ENCODE peak calls at places on chromosome 9, in five cellular contexts. S, W, G, T and Q are unnamed samples.

GRCh38 chr9:100639851-100640250 is 62.0 kb downstream of the CAVIN4 start:
- DNase-seq in S (no peak), W (no peak), G (no peak), T (no peak), Q (no peak)

GRCh38 chr9:81861644-81862043 is 66.6 kb upstream of the SPATA31D4 start:
- DNase-seq in S (no peak), W (no peak), G (no peak), T (no peak), Q (peak)

GRCh38 chr9:95031711-95032461 is 285.6 kb downstream of the FANCC start:
- DNase-seq in S (no peak), W (no peak), G (no peak), T (no peak), Q (no peak)

GRCh38 chr9:85298434-85298833 is 443.3 kb downstream of the AGTPBP1 start:
- DNase-seq in S (no peak), W (no peak), G (no peak), T (no peak), Q (no peak)

GRCh38 chr9:126456802-126457547 is 130.3 kb downstream of the MVB12B start:
- DNase-seq in S (no peak), W (no peak), G (no peak), T (no peak), Q (no peak)

GRCh38 chr9:113005777-113006176 is 6.2 kb downstream of the ZNF883 start:
- DNase-seq in S (no peak), W (no peak), G (no peak), T (no peak), Q (no peak)

GRCh38 chr9:35700031-35700430 is 10.3 kb upstream of the TPM2 start:
- DNase-seq in S (no peak), W (no peak), G (no peak), T (no peak), Q (no peak)

GRCh38 chr9:74775401-74775800 is 112.3 kb downstream of the TRPM6 start:
- DNase-seq in S (no peak), W (no peak), G (no peak), T (no peak), Q (no peak)

GRCh38 chr9:106893088-106893487 is 30.1 kb downstream of the ZNF462 start:
- DNase-seq in S (no peak), W (no peak), G (no peak), T (peak), Q (peak)

DNA sequence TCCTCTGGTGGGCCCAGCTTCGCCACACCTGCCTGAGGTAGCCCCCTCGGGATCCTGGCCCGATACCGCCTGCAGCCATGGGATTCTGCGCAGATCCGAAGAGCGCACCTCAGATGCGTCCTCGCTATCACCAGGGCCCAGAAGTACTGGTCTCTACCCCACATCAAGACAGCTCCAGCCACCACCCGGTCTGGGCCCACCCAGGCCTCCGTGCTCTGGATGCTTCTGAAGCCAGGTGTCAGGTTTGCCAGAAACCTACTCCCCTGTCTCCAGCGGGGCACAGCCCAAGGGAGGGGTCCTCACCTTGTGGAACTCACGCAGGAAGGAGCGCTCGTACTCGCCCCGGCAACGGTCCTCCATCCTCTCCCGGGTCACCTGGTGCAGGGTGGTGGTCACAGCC is 2.4 kb downstream of the ANAPC2 start:
- DNase-seq in S (no peak), W (no peak), G (no peak), T (no peak), Q (no peak)
- H3K4me3 ChIP-seq in S (no peak), W (no peak), G (no peak), T (no peak), Q (no peak)

DNA sequence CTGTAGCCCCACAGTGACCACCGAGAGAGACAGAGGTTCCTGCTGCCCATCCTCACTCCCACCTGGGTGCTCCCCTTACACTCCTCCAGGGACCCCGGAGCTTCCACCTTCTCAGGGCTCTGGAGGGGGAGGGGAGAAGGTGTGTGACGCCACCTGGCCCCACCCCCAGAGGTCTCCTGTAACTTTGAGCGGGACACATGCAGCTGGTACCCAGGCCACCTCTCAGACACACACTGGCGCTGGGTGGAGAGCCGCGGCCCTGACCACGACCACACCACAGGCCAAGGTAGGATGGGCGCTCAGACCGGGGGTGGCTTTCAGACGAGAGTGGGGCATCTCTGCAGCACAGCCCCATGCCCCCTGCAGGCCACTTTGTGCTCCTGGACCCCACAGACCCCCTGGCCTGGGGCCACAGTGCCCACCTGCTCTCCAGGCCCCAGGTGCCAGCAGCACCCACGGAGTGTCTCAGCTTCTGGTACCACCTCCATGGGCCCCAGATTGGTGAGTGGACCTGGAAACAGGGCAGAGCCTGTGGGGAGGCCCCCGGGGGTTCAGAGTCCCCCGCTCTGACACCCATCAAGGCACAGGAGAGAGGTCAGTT is 4.5 kb downstream of the MAMDC4 start:
- DNase-seq in S (no peak), W (no peak), G (no peak), T (no peak), Q (no peak)
- TF ChIP-seq CTCF in S (peak), W (no peak), G (no peak), T (peak), Q (no peak)

DNA sequence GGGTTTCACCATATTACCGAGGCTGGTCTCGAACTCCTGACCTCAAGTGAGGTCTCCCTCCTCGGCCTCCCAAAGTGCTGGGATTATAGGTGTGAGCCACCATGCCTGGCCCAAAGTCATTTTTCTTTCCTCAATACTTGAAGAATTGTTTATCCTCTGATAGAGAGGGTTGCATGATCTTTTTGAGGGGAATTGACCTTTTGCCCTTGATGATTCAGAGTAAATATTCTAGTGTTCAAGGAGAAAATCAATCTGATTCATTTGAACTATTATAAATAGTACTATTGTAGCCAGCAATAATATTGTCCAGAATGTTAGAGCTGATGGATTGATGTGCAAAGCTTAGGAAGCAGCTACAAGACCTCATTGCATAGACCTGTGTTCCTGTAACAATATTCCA is 47.1 kb downstream of the UGCG start:
- DNase-seq in S (no peak), W (no peak), G (no peak), T (no peak), Q (no peak)
- H3K4me3 ChIP-seq in S (no peak), W (no peak), G (no peak), T (no peak), Q (no peak)

GRCh38 chr9:6049798-6050197 is 34.4 kb upstream of the RANBP6 start:
- DNase-seq in S (no peak), W (no peak), G (no peak), T (peak), Q (peak)
- TF ChIP-seq CTCF in S (peak), W (no peak), G (peak), T (peak), Q (peak)

DNA sequence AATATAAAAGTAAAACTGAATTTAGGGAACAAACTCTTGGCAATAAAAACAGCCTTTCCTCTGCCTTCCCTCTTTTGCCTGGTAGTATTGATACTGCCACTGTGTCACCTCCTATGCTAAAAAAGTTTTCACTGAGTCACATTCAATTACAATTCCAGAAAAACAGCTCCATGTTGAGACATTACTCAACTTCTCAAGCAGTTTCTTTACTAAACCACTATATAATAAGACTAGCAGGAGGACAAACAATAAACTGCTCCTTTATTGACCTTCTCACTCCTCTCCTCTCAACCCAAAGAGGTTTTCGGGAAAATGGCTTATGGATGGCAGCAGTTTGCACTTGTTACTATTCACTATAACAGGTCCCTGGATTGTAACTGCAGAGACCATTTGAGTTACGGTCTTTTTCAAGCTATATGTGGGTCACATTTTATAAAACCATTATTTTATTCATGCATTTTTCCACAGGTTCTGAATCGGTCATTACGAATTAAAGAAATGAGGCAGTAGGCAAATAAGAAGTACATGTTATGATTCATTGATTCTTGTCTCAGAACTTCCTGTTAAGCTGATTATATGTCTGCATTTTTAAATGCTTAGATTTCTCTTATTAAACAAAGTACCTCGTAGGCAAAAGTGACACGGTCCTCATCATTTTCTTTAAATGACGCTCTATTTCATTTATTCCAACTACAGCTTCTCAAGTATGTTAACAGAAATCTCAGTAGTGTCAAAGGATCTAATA is 2.1 kb downstream of the ZDHHC21 start:
- DNase-seq in S (no peak), W (no peak), G (no peak), T (no peak), Q (no peak)
- H3K4me3 ChIP-seq in S (no peak), W (no peak), G (no peak), T (no peak), Q (no peak)

GRCh38 chr9:19473605-19474004 is 64.8 kb downstream of the ACER2 start:
- DNase-seq in S (no peak), W (no peak), G (no peak), T (no peak), Q (no peak)
- TF ChIP-seq CTCF in S (peak), W (no peak), G (no peak), T (peak), Q (no peak)

GRCh38 chr9:8542537-8542936 is 743.0 kb upstream of the DMAC1 start:
- DNase-seq in S (no peak), W (no peak), G (no peak), T (no peak), Q (no peak)
- H3K4me3 ChIP-seq in S (no peak), W (no peak), G (no peak), T (no peak), Q (no peak)

GRCh38 chr9:109349431-109349846 is 28.6 kb upstream of the EPB41L4B start:
- DNase-seq in S (peak), W (no peak), G (peak), T (peak), Q (peak)

GRCh38 chr9:109341561-109341960 is 20.7 kb upstream of the EPB41L4B start:
- DNase-seq in S (peak), W (no peak), G (no peak), T (no peak), Q (no peak)

GRCh38 chr9:109351032-109351431 is 30.2 kb upstream of the EPB41L4B start:
- DNase-seq in S (no peak), W (no peak), G (no peak), T (no peak), Q (no peak)

GRCh38 chr9:109342878-109343277 is 22.0 kb upstream of the EPB41L4B start:
- DNase-seq in S (no peak), W (no peak), G (no peak), T (no peak), Q (no peak)

GRCh38 chr9:109346904-109347303 is 26.0 kb upstream of the EPB41L4B start:
- DNase-seq in S (no peak), W (no peak), G (no peak), T (no peak), Q (no peak)
- TF ChIP-seq CTCF in S (no peak), W (no peak), G (no peak), T (no peak), Q (no peak)

DNA sequence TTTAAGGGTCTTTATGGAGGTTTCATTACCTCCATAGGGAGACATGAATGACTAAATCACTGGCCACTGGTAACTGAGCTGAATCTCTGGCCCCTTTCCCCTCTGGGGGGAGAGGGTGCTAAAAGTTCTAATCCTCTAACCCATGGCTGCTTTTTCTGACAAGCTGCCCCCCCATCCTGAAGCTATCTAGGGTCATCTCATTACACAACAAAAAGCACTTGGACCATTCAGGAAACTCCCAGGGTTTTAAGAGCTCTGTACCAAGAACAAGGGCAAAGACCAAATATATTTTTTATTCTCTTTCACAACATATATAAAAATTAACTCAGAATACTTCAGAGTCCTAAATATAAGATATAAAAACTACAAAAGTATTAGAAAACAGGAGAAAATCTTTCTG is 14.3 kb downstream of the AUH start:
- DNase-seq in S (no peak), W (no peak), G (no peak), T (peak), Q (no peak)
- H3K4me3 ChIP-seq in S (no peak), W (no peak), G (no peak), T (no peak), Q (no peak)

GRCh38 chr9:121281614-121282291 is 13.8 kb downstream of the GSN start:
- DNase-seq in S (peak), W (peak), G (no peak), T (peak), Q (peak)
- TF ChIP-seq CTCF in S (no peak), W (no peak), G (no peak), T (no peak), Q (no peak)